ENCODE peak calls at places on chromosomes 16 and 17, in four cellular contexts. V, G, S and A are unnamed samples.

GRCh38 chr17:17870292-17870691 is 33.5 kb upstream of the SREBF1 start:
- DNase-seq in V (no peak), G (no peak), S (no peak), A (no peak)

GRCh38 chr16:57283214-57283955 is 1.1 kb downstream of the PLLP start:
- DNase-seq in V (peak; percentile 30), G (no peak), S (peak; percentile 66), A (no peak)

GRCh38 chr17:72635034-72635654 is 457.3 kb downstream of the SLC39A11 start:
- DNase-seq in V (no peak), G (no peak), S (no peak), A (no peak)

GRCh38 chr16:30437511-30438046 is 7.7 kb upstream of the DCTPP1 start:
- DNase-seq in V (no peak), G (no peak), S (no peak), A (no peak)

GRCh38 chr17:82399030-82399429 is 19.1 kb upstream of the HEXD start:
- DNase-seq in V (peak; percentile 46), G (no peak), S (no peak), A (no peak)

GRCh38 chr16:21950782-21951521 is 2.2 kb upstream of the UQCRC2 start:
- DNase-seq in V (peak; percentile 55), G (no peak), S (no peak), A (no peak)

GRCh38 chr17:38869647-38870258 is at the start of gene LASP1:
- DNase-seq in V (peak; percentile 96), G (peak; percentile 79), S (peak; percentile 88), A (peak; percentile 91)

GRCh38 chr17:71392715-71393567 is 727.9 kb upstream of the SOX9 start:
- DNase-seq in V (no peak), G (no peak), S (no peak), A (no peak)

GRCh38 chr17:64534187-64534586 is 27.4 kb downstream of the CEP95 start:
- DNase-seq in V (peak; percentile 13), G (no peak), S (no peak), A (no peak)

GRCh38 chr17:45020354-45021138 is 30.9 kb downstream of the DCAKD start:
- DNase-seq in V (no peak), G (no peak), S (no peak), A (peak; percentile 22)

GRCh38 chr17:7383742-7384488 is 3.0 kb downstream of the TNK1 start:
- DNase-seq in V (no peak), G (peak; percentile 74), S (no peak), A (peak; percentile 88)

GRCh38 chr17:75976175-75976848 is 2.7 kb downstream of the ACOX1 start:
- DNase-seq in V (no peak), G (no peak), S (no peak), A (no peak)

GRCh38 chr17:58047751-58048150 is 35.5 kb upstream of the DYNLL2 start:
- DNase-seq in V (no peak), G (no peak), S (no peak), A (no peak)

GRCh38 chr16:21650517-21650916 is 1.9 kb downstream of the IGSF6 start:
- DNase-seq in V (peak; percentile 89), G (no peak), S (no peak), A (no peak)

GRCh38 chr17:45016237-45016636 is 35.2 kb downstream of the DCAKD start:
- DNase-seq in V (no peak), G (no peak), S (no peak), A (no peak)

GRCh38 chr17:63946440-63947363 is 14.6 kb upstream of the CD79B start:
- DNase-seq in V (peak; percentile 66), G (peak; percentile 41), S (peak; percentile 38), A (peak; percentile 64)

GRCh38 chr16:11583889-11584565 is 2.7 kb downstream of the LITAF start:
- DNase-seq in V (peak; percentile 43), G (no peak), S (no peak), A (no peak)

GRCh38 chr16:86089341-86089900 is 190.5 kb downstream of the IRF8 start:
- DNase-seq in V (no peak), G (no peak), S (no peak), A (no peak)

GRCh38 chr16:12062343-12063003 is 85.9 kb downstream of the SNX29 start:
- DNase-seq in V (peak; percentile 41), G (no peak), S (no peak), A (no peak)

GRCh38 chr16:66251406-66252160 is 114.9 kb upstream of the CDH5 start:
- DNase-seq in V (no peak), G (no peak), S (no peak), A (no peak)

GRCh38 chr17:82435601-82436583 is 14.7 kb downstream of the CYBC1 start:
- DNase-seq in V (no peak), G (no peak), S (no peak), A (no peak)

GRCh38 chr17:57941384-57942370 is 13.5 kb downstream of the CUEDC1 start:
- DNase-seq in V (no peak), G (no peak), S (no peak), A (no peak)

GRCh38 chr16:49934557-49935260 is 78.8 kb upstream of the ZNF423 start:
- DNase-seq in V (no peak), G (no peak), S (no peak), A (no peak)

GRCh38 chr17:76626442-76626841 is 17.1 kb downstream of the ST6GALNAC1 start:
- DNase-seq in V (peak; percentile 29), G (no peak), S (no peak), A (no peak)

GRCh38 chr17:38403491-38403890 is 24.8 kb upstream of the ARHGAP23 start:
- DNase-seq in V (peak; percentile 40), G (no peak), S (no peak), A (no peak)

GRCh38 chr17:29253037-29253436 is 6.4 kb downstream of the CRYBA1 start:
- DNase-seq in V (peak; percentile 21), G (no peak), S (no peak), A (no peak)

GRCh38 chr17:61847659-61848058 is 15.7 kb downstream of the BRIP1 start:
- DNase-seq in V (no peak), G (no peak), S (no peak), A (no peak)

GRCh38 chr17:82449136-82449882 is 1.2 kb downstream of the CYBC1 start:
- DNase-seq in V (peak; percentile 52), G (peak; percentile 37), S (peak; percentile 32), A (peak; percentile 72)

GRCh38 chr17:69523252-69523861 is 108.9 kb downstream of the MAP2K6 start:
- DNase-seq in V (peak; percentile 44), G (no peak), S (no peak), A (no peak)

GRCh38 chr17:78933959-78934568 is 8.9 kb upstream of the TIMP2 start:
- DNase-seq in V (peak; percentile 34), G (no peak), S (peak; percentile 98), A (no peak)

GRCh38 chr16:23552171-23552570 is 5.0 kb downstream of the EARS2 start:
- DNase-seq in V (no peak), G (no peak), S (no peak), A (no peak)

GRCh38 chr17:27466748-27467375 is 10.6 kb downstream of the KSR1 start:
- DNase-seq in V (peak; percentile 82), G (no peak), S (no peak), A (peak; percentile 46)

GRCh38 chr17:63665527-63666214 is 34.3 kb downstream of the LIMD2 start:
- DNase-seq in V (peak; percentile 92), G (no peak), S (no peak), A (no peak)

GRCh38 chr16:54281535-54282201 is 4.9 kb downstream of the IRX3 start:
- DNase-seq in V (peak; percentile 33), G (no peak), S (no peak), A (no peak)